ENCODE peak calls at places on chromosomes 1 and 21, in nine cellular contexts. Q, C, G, I, Y, L, W, N and T are unnamed samples.

GRCh38 chr1:168483531-168483930 is 60.3 kb downstream of the XCL2 start:
- DNase-seq in Q (peak), C (peak), G (no peak), I (no peak), Y (no peak), L (peak), W (no peak), N (no peak), T (no peak)

GRCh38 chr1:160340146-160340545 is 2.9 kb downstream of the COPA start:
- DNase-seq in Q (no peak), C (no peak), G (no peak), I (no peak), Y (no peak), L (no peak), W (no peak), N (no peak), T (no peak)

GRCh38 chr21:29821230-29821629 is 118.6 kb downstream of the GRIK1 start:
- DNase-seq in Q (no peak), C (no peak), G (no peak), I (no peak), Y (no peak), L (no peak), W (no peak), N (no peak), T (no peak)

GRCh38 chr1:92805216-92805615 is 20.3 kb upstream of the EVI5 start:
- DNase-seq in Q (no peak), C (no peak), G (no peak), I (no peak), Y (no peak), L (no peak), W (no peak), N (no peak), T (no peak)

GRCh38 chr1:13228343-13228781 is 2.4 kb upstream of the PRAMEF18 start:
- DNase-seq in Q (no peak), C (no peak), G (no peak), I (no peak), Y (no peak), L (no peak), W (peak), N (peak), T (peak)

GRCh38 chr1:79808816-79809475 is 802.4 kb upstream of the ADGRL4 start:
- DNase-seq in Q (no peak), C (no peak), G (no peak), I (no peak), Y (no peak), L (no peak), W (no peak), N (no peak), T (no peak)

GRCh38 chr1:119714583-119714982 is 2.8 kb downstream of the PHGDH start:
- DNase-seq in Q (peak), C (peak), G (no peak), I (no peak), Y (no peak), L (no peak), W (no peak), N (no peak), T (no peak)

GRCh38 chr1:89378001-89378400 is 14.1 kb downstream of the GBP6 start:
- DNase-seq in Q (no peak), C (no peak), G (no peak), I (no peak), Y (no peak), L (no peak), W (no peak), N (no peak), T (no peak)

GRCh38 chr1:59707216-59707615 is 107.5 kb upstream of the HOOK1 start:
- DNase-seq in Q (peak), C (peak), G (no peak), I (peak), Y (peak), L (peak), W (no peak), N (no peak), T (no peak)

GRCh38 chr1:44672254-44672955 is 1.9 kb downstream of the TMEM53 start:
- DNase-seq in Q (no peak), C (peak), G (no peak), I (no peak), Y (no peak), L (no peak), W (no peak), N (no peak), T (no peak)

GRCh38 chr1:6521502-6521901 is 30.0 kb upstream of the PLEKHG5 start:
- DNase-seq in Q (no peak), C (no peak), G (no peak), I (no peak), Y (no peak), L (peak), W (no peak), N (no peak), T (no peak)

GRCh38 chr1:228849011-228849541 is 113.8 kb downstream of the RHOU start:
- DNase-seq in Q (no peak), C (no peak), G (no peak), I (no peak), Y (no peak), L (no peak), W (no peak), N (no peak), T (no peak)

GRCh38 chr1:100972185-100972584 is 53.4 kb downstream of the DPH5 start:
- DNase-seq in Q (no peak), C (no peak), G (no peak), I (no peak), Y (no peak), L (no peak), W (no peak), N (no peak), T (no peak)

GRCh38 chr1:167345386-167345733 is 124.7 kb downstream of the POU2F1 start:
- DNase-seq in Q (peak), C (no peak), G (no peak), I (no peak), Y (no peak), L (no peak), W (no peak), N (no peak), T (no peak)

GRCh38 chr1:229596961-229597699 is 28.8 kb downstream of the TAF5L start:
- DNase-seq in Q (peak), C (peak), G (no peak), I (peak), Y (peak), L (no peak), W (no peak), N (no peak), T (no peak)

GRCh38 chr1:207191061-207191460 is 87.0 kb downstream of the C4BPA start:
- DNase-seq in Q (no peak), C (no peak), G (no peak), I (no peak), Y (no peak), L (no peak), W (no peak), N (no peak), T (no peak)

GRCh38 chr1:229844675-229845074 is 218.6 kb downstream of the URB2 start:
- DNase-seq in Q (no peak), C (peak), G (no peak), I (no peak), Y (peak), L (no peak), W (peak), N (no peak), T (no peak)

GRCh38 chr1:161351482-161351881 is 16.2 kb downstream of the CFAP126 start:
- DNase-seq in Q (peak), C (no peak), G (no peak), I (no peak), Y (no peak), L (no peak), W (no peak), N (no peak), T (no peak)

GRCh38 chr1:77498918-77499317 is 183.5 kb downstream of the ZZZ3 start:
- DNase-seq in Q (peak), C (no peak), G (no peak), I (no peak), Y (no peak), L (no peak), W (no peak), N (no peak), T (no peak)

GRCh38 chr1:25239681-25240541 is 7.3 kb downstream of the RSRP1 start:
- DNase-seq in Q (peak), C (peak), G (peak), I (peak), Y (peak), L (peak), W (peak), N (peak), T (peak)

GRCh38 chr1:108829498-108829916 is 27.4 kb downstream of the AKNAD1 start:
- DNase-seq in Q (no peak), C (peak), G (no peak), I (no peak), Y (no peak), L (no peak), W (no peak), N (no peak), T (no peak)

GRCh38 chr1:182293119-182293589 is 98.4 kb downstream of the GLUL start:
- DNase-seq in Q (no peak), C (no peak), G (no peak), I (no peak), Y (no peak), L (no peak), W (no peak), N (no peak), T (no peak)

GRCh38 chr1:94543893-94544635 is 2.5 kb upstream of the F3 start:
- DNase-seq in Q (peak), C (peak), G (no peak), I (no peak), Y (no peak), L (no peak), W (no peak), N (no peak), T (no peak)

GRCh38 chr1:199862047-199862446 is 165.5 kb upstream of the NR5A2 start:
- DNase-seq in Q (no peak), C (no peak), G (no peak), I (no peak), Y (no peak), L (no peak), W (no peak), N (no peak), T (no peak)

GRCh38 chr1:23531695-23532094 is 662 bp upstream of the E2F2 start:
- DNase-seq in Q (no peak), C (no peak), G (no peak), I (no peak), Y (no peak), L (no peak), W (no peak), N (no peak), T (no peak)

GRCh38 chr1:23533288-23534130 is 2.5 kb upstream of the E2F2 start:
- DNase-seq in Q (no peak), C (no peak), G (no peak), I (no peak), Y (no peak), L (no peak), W (no peak), N (no peak), T (no peak)

GRCh38 chr1:23530089-23530749 is 814 bp downstream of the E2F2 start:
- DNase-seq in Q (no peak), C (no peak), G (no peak), I (no peak), Y (no peak), L (no peak), W (no peak), N (no peak), T (no peak)

GRCh38 chr1:23529146-23530088 is 1.6 kb downstream of the E2F2 start:
- DNase-seq in Q (no peak), C (no peak), G (no peak), I (no peak), Y (no peak), L (no peak), W (no peak), N (no peak), T (no peak)

DNA sequence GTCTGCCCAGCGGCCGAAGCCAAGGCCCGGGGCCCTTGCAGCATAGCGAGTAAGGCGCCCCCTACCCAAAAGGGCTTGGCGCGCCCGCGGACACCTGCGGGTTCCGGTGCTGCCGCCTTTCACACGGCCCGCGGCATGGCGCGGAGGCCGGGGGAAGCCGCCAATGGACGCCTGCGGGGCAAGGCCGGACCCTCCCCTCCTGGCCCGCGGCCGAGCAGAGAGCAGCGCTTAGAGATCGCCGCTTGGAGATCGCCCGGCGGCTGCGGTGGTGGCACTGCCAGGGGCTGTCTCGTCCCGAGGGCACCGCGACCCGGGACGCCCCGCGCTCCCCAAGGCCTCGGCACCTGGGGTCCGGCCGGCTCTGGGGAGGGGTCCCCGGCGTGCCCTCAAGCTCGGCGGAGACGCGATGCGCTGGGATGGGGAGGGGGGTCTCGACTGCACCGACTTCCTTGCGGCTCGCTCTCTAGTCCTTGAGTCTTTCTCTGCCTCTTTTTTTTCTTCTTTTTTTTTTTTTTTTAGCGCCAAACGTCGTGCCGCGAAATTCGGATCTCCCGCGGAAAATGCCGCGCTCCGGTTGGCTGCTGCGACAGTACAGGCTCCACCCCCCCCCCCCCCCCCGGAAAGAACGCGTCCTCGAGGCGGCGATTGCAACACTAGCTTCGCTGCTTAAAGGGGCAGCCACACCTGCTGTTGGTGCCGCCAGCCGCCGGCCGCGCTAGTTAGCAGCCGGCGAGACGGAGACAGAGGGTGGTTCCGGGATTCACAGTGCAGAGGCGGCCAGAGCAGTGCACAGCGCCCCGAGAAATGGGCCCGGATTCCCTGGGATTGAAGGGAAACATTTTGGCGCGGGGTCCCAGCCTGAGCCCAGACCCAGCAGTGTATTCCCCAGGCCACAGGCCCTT is at the start of gene E2F2:
- DNase-seq in Q (peak), C (peak), G (peak), I (peak), Y (peak), L (peak), W (peak), N (peak), T (peak)
- TF ChIP-seq CTCF in Q (no peak), C (peak), G (no peak), I (no peak), Y (no peak), L (peak), W (no peak), N (no peak), T (no peak)

GRCh38 chr21:46038871-46039397 is 57.4 kb downstream of the COL6A1 start:
- DNase-seq in Q (peak), C (peak), G (no peak), I (peak), Y (peak), L (no peak), W (no peak), N (no peak), T (peak)

GRCh38 chr21:46036696-46037337 is 55.2 kb downstream of the COL6A1 start:
- DNase-seq in Q (no peak), C (no peak), G (no peak), I (no peak), Y (no peak), L (no peak), W (no peak), N (no peak), T (no peak)

GRCh38 chr21:46038341-46038829 is 56.8 kb downstream of the COL6A1 start:
- DNase-seq in Q (no peak), C (no peak), G (no peak), I (no peak), Y (no peak), L (no peak), W (no peak), N (no peak), T (peak)

GRCh38 chr21:46035809-46036695 is 54.5 kb downstream of the COL6A1 start:
- DNase-seq in Q (peak), C (peak), G (no peak), I (peak), Y (peak), L (no peak), W (no peak), N (no peak), T (no peak)

DNA sequence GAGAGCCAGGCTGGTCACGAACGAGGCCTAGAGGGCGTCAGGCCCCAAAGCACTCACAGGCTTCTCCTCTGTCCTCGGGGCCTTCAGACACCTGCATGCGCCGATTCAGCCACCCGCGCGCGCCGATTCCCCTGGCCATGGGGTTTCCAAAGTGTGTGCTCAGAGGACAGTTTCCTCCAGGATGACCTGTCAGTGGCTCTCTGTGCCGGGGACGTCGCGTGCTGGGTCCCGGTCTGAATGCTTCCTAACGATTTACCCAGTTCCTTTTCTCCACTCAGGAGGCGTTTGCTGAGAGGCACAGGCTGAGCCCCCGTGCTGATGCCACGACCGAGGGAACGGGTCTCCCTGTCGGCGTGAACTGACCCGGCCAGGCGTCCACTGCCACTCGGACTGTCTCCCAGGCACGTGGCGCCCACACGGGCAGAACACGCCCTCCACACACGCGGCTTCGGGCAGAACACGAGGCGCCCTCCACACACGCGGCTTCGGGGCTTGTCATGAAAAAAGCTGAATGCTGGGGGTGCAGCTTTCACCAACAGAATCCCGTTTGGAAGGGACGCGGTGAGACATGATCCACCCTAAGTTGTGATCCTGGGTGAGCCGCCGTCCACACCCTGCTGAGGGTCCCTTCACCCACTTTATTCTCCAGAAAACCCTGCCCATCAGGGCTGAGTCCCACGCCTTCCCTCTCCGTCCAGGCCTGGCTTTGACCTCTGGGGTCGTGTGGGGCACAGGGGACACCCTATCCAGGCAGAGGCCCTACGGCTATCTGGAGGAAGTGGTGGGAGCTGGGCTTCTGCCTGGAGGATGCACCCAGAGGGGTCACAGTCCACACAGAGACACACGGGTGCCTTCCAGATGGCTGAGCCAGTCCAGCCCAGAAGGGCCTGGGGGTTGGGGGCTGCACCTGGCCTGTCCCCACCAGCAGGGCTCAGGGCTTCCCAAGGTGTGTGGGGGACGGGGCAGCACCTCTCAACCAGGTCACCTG is 56.1 kb downstream of the COL6A1 start:
- DNase-seq in Q (no peak), C (no peak), G (no peak), I (no peak), Y (no peak), L (no peak), W (no peak), N (no peak), T (no peak)
- TF ChIP-seq CTCF in Q (no peak), C (no peak), G (no peak), I (no peak), Y (no peak), L (no peak), W (no peak), N (no peak), T (no peak)

GRCh38 chr1:43592051-43592665 is 57.8 kb upstream of the KDM4A start:
- DNase-seq in Q (no peak), C (no peak), G (no peak), I (no peak), Y (no peak), L (no peak), W (no peak), N (no peak), T (no peak)

GRCh38 chr1:43592974-43593683 is 56.8 kb upstream of the KDM4A start:
- DNase-seq in Q (no peak), C (no peak), G (no peak), I (no peak), Y (no peak), L (no peak), W (no peak), N (no peak), T (no peak)

GRCh38 chr1:43591181-43591580 is 58.8 kb upstream of the KDM4A start:
- DNase-seq in Q (no peak), C (no peak), G (no peak), I (no peak), Y (no peak), L (no peak), W (no peak), N (no peak), T (no peak)

GRCh38 chr1:43588592-43588991 is 57.9 kb downstream of the PTPRF start:
- DNase-seq in Q (no peak), C (no peak), G (no peak), I (no peak), Y (no peak), L (no peak), W (no peak), N (no peak), T (no peak)

GRCh38 chr1:43590389-43590788 is 59.6 kb upstream of the KDM4A start:
- DNase-seq in Q (no peak), C (no peak), G (no peak), I (no peak), Y (no peak), L (no peak), W (no peak), N (no peak), T (no peak)
- TF ChIP-seq CTCF in Q (no peak), C (peak), G (no peak), I (no peak), Y (no peak), L (no peak), W (no peak), N (no peak), T (peak)

GRCh38 chr1:224632921-224633321 is 16.8 kb downstream of the CNIH3 start:
- DNase-seq in Q (peak), C (no peak), G (no peak), I (no peak), Y (no peak), L (no peak), W (no peak), N (no peak), T (no peak)
- TF ChIP-seq CTCF in Q (no peak), C (no peak), G (no peak), I (no peak), Y (no peak), L (no peak), W (no peak), N (no peak), T (peak)